ENCODE peak calls at places on chromosomes 5 and 9, in seven cellular contexts. S is HFFc6, O is A549, G is fibroblast of lung, F is WERI-Rb-1, A is tibial artery, W is RWPE1. N is an unnamed sample.

GRCh38 chr5:6279607-6280006 is 98.7 kb downstream of the MED10 start:
- DNase-seq in G (no peak), O (no peak), F (no peak), A (no peak), S (no peak), W (no peak), N (no peak)

GRCh38 chr9:87718852-87719612 is 6.9 kb upstream of the CTSL start:
- DNase-seq in S (no peak), G (no peak), F (no peak), W (no peak), A (no peak), O (no peak), N (no peak)

GRCh38 chr9:126666155-126666803 is 52.6 kb downstream of the LMX1B start:
- DNase-seq in W (no peak), S (no peak), F (peak), G (no peak), A (no peak), O (no peak), N (peak)

GRCh38 chr5:145117285-145117684 is 717.9 kb downstream of the PRELID2 start:
- DNase-seq in W (no peak), F (no peak), A (no peak), O (no peak), S (no peak), G (no peak), N (no peak)

GRCh38 chr5:54457094-54457531 is 1.6 kb downstream of the HSPB3 start:
- DNase-seq in G (peak), S (peak), W (peak), F (no peak), O (peak), A (no peak), N (no peak)

GRCh38 chr5:157819502-157820125 is 39.3 kb downstream of the CLINT1 start:
- DNase-seq in F (no peak), G (no peak), O (no peak), W (no peak), A (no peak), S (no peak), N (no peak)

GRCh38 chr5:132293992-132294727 is at the start of gene SLC22A4:
- DNase-seq in S (peak), O (peak), F (peak), A (peak), G (peak), W (peak), N (peak)

GRCh38 chr5:161105563-161105962 is 253.6 kb upstream of the ATP10B start:
- DNase-seq in W (no peak), S (no peak), A (no peak), O (no peak), F (no peak), G (peak), N (no peak)

GRCh38 chr5:79086116-79086515 is 16.5 kb downstream of the BHMT2 start:
- DNase-seq in S (no peak), O (no peak), G (peak), W (no peak), F (no peak), A (no peak), N (no peak)

DNA sequence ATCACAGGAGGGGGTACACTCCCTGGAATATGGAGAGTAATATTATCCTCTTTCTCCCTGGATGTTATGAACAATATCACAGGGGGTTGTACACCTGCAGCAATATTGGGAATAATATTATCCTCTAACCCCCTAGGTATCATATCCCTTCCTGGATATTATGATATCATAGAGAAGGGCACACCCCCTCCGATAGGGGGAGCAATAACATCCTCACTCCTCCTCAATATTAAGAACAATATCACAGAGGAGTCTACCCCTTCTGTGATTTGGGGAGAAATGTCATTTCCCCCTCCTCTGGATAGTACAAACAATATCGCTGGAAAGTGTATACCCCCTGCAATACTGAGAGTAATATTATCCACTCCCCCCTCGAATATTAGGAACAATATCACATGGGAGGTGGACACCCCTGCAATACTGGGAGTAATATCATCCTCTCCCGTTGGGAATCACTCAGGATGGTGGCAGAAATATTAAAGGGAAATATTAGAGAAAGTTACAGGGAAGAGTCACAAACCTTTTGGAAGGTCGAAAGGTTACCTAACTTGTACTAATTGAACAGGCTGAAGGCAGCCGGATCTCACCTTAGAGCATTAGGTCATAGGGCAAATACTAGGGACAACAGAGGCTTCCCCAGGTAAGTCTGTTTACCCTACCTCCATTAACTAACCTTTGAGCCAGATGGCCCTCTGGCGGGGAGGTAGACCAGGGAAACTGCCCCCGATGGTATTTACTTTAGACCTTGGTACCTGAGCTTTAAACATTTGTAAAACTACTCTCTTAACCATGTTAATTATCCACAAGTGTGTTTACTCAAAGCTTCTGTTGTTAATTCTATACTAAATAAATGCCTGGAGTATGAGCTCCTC is 57.5 kb upstream of the FREM1 start:
- DNase-seq in A (no peak), W (no peak), F (no peak), S (no peak), O (no peak), G (no peak), N (no peak)
- TF ChIP-seq CTCF in A (no peak), W (no peak), F (no peak), S (no peak), O (no peak), G (no peak), N (no peak)

GRCh38 chr9:89564257-89564878 is 40.4 kb upstream of the GADD45G start:
- DNase-seq in S (no peak), F (peak), W (peak), G (no peak), A (no peak), O (peak), N (peak)
- TF ChIP-seq CTCF in S (no peak), F (peak), W (no peak), G (peak), A (no peak), O (no peak), N (peak)

DNA sequence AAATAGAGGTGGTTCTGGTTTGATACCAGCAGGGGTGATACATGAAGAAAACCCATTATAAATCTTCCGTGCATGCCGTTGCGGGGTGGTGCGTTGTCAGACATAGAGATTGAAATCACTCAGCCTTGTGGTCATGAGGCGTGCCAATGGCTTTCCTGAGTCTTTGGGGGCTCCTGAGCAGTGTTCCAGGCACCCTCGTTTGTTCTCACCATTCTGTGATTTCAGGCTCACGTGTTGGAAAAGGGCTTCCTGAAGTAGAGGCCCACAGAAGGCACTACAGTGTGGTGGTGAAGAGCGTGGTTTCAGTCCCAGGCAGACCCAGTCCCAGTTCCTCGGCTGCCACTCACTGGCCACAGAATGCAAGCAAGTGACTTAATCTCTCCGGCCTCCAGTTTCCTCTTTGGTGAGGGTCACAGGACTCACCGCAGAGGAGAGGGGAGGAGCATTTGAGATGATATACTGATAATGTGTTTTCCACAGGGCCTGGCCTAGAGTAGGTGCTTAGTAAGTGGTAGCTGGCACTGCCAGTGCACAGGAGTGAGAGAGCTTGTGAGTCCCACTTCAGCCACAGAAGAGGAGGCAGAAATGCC is 20.5 kb upstream of the GLRX start:
- DNase-seq in S (peak), F (peak), O (peak), A (peak), G (peak), W (no peak), N (peak)
- TF ChIP-seq CTCF in S (peak), F (peak), O (no peak), A (no peak), G (no peak), W (no peak), N (peak)

DNA sequence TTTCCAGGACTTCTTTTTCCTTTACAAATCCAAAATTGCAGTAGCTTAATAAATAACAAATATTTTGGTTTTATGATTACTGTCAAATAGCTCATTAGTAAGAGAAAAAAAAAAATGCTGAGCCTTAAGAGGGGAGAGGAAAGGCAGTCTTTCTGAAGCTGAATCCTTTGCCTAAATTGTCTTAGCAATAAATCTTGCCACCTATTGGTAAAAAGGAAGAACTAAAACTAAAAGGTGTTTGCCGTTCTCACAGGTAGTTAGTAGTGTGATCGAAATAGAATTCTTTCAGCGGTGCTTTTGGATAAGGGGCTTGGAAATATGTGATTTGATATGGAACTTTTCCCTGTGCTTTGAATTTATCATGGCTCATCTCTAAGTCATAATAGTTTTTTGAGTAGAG is 31.2 kb downstream of the PIK3R1 start:
- DNase-seq in S (no peak), W (no peak), O (no peak), A (no peak), G (no peak), F (no peak), N (peak)
- TF ChIP-seq CTCF in S (peak), W (no peak), O (peak), A (no peak), G (no peak), F (no peak), N (no peak)

DNA sequence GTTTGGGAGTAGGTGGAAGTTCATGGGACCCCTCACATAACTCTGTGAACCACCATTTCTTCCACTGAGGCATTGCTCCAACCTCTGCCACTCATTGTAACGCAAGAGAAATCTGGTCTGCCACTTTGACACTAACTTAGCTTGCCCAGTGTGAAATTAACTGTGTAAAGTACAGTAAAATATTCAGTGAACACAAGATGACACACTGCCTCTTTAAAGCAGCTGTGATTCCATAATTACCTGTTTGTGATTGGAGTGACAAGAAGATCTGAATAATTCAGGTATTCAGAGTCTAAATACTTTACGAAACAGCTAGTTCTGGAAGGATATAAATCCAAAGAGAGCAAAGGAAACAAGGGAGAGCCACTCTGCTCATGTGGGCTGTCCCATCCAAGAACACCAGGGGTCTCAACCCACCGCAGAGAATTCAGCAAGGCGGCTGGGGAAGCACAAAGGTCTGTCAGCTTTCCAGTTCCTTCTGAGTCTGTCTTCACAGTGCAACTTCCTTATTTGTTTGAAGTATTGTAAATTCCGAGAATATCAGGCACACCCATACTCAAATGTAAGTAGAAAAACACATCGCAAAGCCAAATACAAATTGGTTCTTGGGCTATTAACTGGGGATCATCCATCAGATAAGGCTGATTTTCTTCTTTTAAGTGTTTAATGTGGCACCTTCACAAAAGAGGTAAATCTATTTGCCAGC is 86.9 kb downstream of the GNAQ start:
- DNase-seq in O (peak), A (no peak), G (no peak), S (no peak), F (no peak), W (no peak), N (no peak)
- TF ChIP-seq CTCF in O (no peak), A (no peak), G (peak), S (no peak), F (no peak), W (no peak), N (no peak)